ENCODE peak calls at places on chromosomes 1 and 21, in eight cellular contexts. P is body of pancreas, W is HCT116, V is transverse colon, J is stomach, M is A549, E is esophagus squamous epithelium, C is heart left ventricle. T is an unnamed sample.

GRCh38 chr1:107486365-107486764 is 345.5 kb downstream of the NTNG1 start:
- DNase-seq in J (no peak), E (no peak), M (no peak), W (no peak), C (no peak), V (no peak), P (no peak), T (no peak)

GRCh38 chr1:109765896-109766615 is 2.3 kb upstream of the EPS8L3 start:
- DNase-seq in J (peak; percentile 45), E (no peak), P (peak; percentile 5), M (no peak), W (no peak), C (peak; percentile 18), V (peak; percentile 70), T (peak; percentile 11)

GRCh38 chr21:46127239-46128105 is 27.9 kb downstream of the FTCD start:
- DNase-seq in E (no peak), V (no peak), P (peak; percentile 7), J (no peak), M (no peak), C (peak; percentile 26), W (no peak), T (peak; percentile 27)

GRCh38 chr1:19811206-19811851 is 3.8 kb downstream of the RNF186 start:
- DNase-seq in V (peak; percentile 66), P (peak; percentile 76), W (peak; percentile 34), C (peak; percentile 35), M (peak; percentile 49), J (peak; percentile 62), E (no peak), T (no peak)

GRCh38 chr1:85495556-85495955 is 30.6 kb upstream of the DDAH1 start:
- DNase-seq in W (peak; percentile 19), C (no peak), M (peak; percentile 41), E (no peak), J (peak; percentile 40), P (peak; percentile 40), V (peak; percentile 12), T (no peak)

GRCh38 chr1:161966076-161966475 is 57.6 kb downstream of the OLFML2B start:
- DNase-seq in P (no peak), W (no peak), M (no peak), J (no peak), C (no peak), V (no peak), E (no peak), T (no peak)

GRCh38 chr21:44370027-44370735 is 16.8 kb downstream of the TRPM2 start:
- DNase-seq in P (peak; percentile 32), M (peak; percentile 24), V (no peak), J (peak; percentile 45), E (no peak), C (no peak), W (no peak), T (no peak)

GRCh38 chr1:201166964-201167624 is 12.8 kb upstream of the TMEM9 start:
- DNase-seq in J (peak; percentile 58), W (no peak), C (no peak), M (no peak), E (no peak), V (no peak), P (peak; percentile 57), T (no peak)

GRCh38 chr21:39738566-39738965 is 6.4 kb upstream of the IGSF5 start:
- DNase-seq in M (no peak), V (no peak), E (no peak), P (no peak), J (no peak), C (no peak), W (no peak), T (no peak)

GRCh38 chr1:62312698-62313097 is 6.5 kb downstream of the KANK4 start:
- DNase-seq in W (no peak), M (no peak), C (no peak), J (no peak), P (no peak), V (no peak), E (no peak), T (no peak)

GRCh38 chr1:53631622-53632310 is 107.2 kb downstream of the GLIS1 start:
- DNase-seq in C (no peak), J (peak; percentile 14), E (no peak), V (no peak), M (no peak), P (no peak), W (no peak), T (no peak)

GRCh38 chr1:113007706-113008364 is 51.8 kb upstream of the SLC16A1 start:
- DNase-seq in M (no peak), P (no peak), W (no peak), C (no peak), V (no peak), E (no peak), J (no peak), T (no peak)

GRCh38 chr1:55235722-55236121 is 20.6 kb upstream of the USP24 start:
- DNase-seq in V (no peak), E (no peak), W (no peak), J (no peak), P (no peak), C (no peak), M (no peak), T (no peak)

DNA sequence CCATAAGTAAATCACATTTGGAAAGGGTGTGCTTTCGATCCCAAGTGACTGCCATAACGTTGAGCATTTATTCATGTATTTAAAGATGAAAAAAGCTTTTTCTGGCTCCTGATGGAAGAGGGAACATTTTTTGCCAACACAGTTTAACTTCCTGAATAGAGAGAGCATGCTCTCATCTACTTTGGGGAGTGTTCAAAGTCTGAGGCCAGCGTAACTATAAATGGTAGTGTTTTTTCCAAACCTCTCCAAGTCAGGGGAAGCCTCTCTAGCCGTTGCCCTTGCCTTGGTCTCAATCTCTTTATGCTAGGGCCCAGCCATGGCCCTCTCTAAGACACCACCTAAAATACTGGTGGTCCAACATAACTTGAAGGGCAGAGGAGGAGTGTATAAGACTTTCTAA is 55.7 kb downstream of the GNG12 start:
- DNase-seq in W (no peak), E (no peak), V (no peak), P (no peak), M (no peak), J (no peak), C (no peak), T (no peak)
- H3K27ac ChIP-seq in W (no peak overlapping the region), E (no peak overlapping the region), V (peak overlapping the region; percentile 56), P (no peak overlapping the region), M (no peak overlapping the region), J (peak overlapping the region; percentile 57), C (no peak overlapping the region), T (peak overlapping the region; percentile 86)

DNA sequence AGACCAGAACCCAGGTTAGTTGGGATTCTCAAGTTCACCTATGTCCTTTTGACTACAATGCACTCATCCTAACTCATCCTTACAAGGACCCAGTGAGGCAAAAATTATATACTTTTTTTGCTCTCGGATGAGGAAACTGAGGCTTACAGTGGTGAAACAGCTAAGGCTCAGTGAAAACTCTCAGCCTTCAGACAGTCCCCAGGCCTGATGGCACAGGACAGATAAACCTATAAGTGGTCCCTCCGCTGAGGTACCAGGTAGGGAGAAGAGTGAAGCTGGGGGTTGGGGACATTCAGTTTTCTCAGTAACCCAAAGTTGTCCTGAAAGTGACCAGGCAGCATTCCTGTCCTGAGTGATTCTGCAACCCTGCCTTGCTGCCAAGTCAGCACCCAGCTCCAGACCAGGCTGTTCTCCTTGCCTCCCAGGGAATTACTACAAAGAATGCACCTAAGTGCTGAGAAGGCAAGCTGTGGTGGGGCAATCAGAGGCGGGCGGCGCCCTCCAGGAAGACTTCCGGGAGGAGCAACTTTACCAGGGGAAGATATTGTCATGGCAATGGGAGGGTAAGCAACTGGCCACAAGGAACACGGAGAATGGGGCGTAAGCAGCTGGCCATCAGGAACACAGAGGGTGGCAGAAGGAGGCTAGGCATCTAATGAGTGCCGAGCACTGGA is 4.6 kb downstream of the TENT5B start:
- DNase-seq in E (no peak), C (no peak), P (peak; percentile 77), J (peak; percentile 83), W (no peak), V (peak; percentile 81), M (peak; percentile 53), T (no peak)
- TF ChIP-seq POLR2A in E (no peak), C (no peak), P (no peak), J (no peak), W (no peak), V (no peak), M (no peak), T (no peak)

DNA sequence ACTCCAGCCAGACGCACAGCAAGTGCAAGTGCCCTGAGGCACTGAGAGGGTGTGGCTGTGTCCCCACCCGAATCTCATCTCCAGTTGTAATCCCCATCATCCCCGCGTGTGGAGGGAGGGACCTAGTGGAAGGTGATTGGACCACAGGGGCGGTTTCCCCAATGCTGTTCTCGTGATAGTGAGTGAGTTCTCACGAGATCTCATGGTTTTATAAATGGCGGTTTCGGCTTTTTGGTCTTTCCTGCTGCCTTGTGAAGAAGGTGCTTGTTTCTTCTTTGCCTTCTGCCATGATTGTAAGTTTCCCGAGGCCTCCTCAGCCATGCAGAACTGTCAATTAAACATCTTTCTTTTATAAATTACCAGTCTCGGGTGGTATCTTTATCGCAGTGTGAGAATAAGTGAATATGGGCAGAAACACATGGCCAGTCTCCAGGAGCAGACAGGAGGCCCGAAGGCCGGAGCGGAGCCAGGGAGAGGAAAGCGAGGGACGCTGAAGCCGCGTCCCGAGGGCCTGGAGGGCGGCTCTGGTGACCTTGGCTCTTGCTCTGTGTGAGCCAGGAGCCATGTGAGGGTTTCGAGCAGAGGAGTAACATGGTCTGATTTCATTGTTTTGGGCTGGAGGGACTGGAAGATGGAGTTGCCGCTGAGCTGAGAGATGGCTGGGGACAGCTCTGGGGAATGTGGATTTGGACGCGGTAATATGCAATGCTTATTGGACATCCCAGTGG is 76.0 kb upstream of the C1orf174 start:
- DNase-seq in P (no peak), M (no peak), J (no peak), W (no peak), V (no peak), C (no peak), E (no peak), T (no peak)
- H3K9me3 ChIP-seq in P (no peaks in the 10 kb centered on the region), M (no peaks in the 10 kb centered on the region), J (no peaks in the 10 kb centered on the region), W (no peaks in the 10 kb centered on the region), V (no peaks in the 10 kb centered on the region), C (no peaks in the 10 kb centered on the region), E (no peaks in the 10 kb centered on the region), T (no peaks in the 10 kb centered on the region)

DNA sequence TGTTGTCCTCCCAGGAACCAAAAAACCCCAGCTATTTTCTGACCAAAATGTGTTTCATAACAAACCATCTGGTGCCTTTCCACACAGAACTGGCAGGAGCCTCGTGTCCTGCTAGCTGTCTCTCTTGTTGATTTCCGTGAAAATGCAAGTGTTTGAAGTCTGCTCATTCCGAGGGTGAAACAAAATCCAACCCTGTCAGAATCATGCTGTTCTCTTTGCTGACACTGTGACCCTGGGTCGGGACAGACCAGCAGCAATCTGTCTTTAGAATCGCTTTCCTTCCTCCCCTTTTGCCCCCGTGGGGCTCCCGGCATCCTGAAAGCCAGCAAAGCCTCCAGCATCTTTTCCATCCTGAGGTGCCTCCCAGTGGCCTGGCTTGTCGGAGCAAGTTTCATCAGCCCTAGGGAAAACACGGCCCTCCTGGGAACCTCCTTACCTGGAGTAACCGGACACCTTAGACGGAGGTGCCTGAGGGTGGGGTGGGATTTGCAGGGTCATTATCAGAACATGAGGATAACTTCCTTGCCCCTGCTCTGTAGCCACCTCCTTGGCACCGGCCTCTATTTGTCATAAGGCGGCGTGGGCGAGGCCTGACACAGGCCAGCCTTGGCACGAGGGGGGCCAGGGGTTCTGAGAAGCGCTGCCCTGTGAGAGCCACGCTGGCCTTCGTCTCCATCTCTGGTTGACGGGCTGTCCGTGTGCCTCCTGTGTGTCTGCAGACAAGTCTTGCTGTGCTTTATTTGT is 24.9 kb downstream of the LDLRAP1 start:
- DNase-seq in P (no peak), E (no peak), M (no peak), V (no peak), W (peak; percentile 93), C (no peak), J (peak; percentile 43), T (no peak)
- H3K27ac ChIP-seq in P (no peak overlapping the region), E (peak overlapping the region; percentile 75), M (peak overlapping the region; percentile 62), V (peak overlapping the region; percentile 82), W (peak overlapping the region; percentile 96), C (peak overlapping the region; percentile 70), J (peak overlapping the region; percentile 72), T (peak overlapping the region; percentile 93)